ENCODE peak calls at places on chromosomes 6 and 20, in five cellular contexts. Y, V, J, D and C are unnamed samples.
A peak's percentile ranks its signal among the peaks of the same experiment; 100 is the strongest.

GRCh38 chr20:62685781-62686555 is 22.7 kb upstream of the NTSR1 start:
- DNase-seq in Y (no peak), D (no peak), V (peak; percentile 98), J (peak; percentile 87), C (no peak)

GRCh38 chr6:56374841-56375369 is 127.5 kb upstream of the COL21A1 start:
- DNase-seq in Y (peak; percentile 41), V (no peak), D (no peak), J (no peak), C (no peak)

GRCh38 chr6:27630727-27631613 is 158.1 kb upstream of the ZNF184 start:
- DNase-seq in Y (peak; percentile 80), D (peak; percentile 69), V (no peak), J (peak; percentile 17), C (peak; percentile 50)

GRCh38 chr6:16623733-16624132 is 137.5 kb downstream of the ATXN1 start:
- DNase-seq in V (no peak), J (no peak), D (no peak), Y (no peak), C (no peak)

GRCh38 chr6:166007349-166008263 is 160.0 kb downstream of the TBXT start:
- DNase-seq in Y (peak; percentile 64), J (no peak), V (no peak), D (no peak), C (peak; percentile 51)

GRCh38 chr6:136347847-136348246 is 58.2 kb upstream of the BCLAF1 start:
- DNase-seq in D (no peak), J (no peak), V (peak; percentile 59), Y (peak; percentile 8), C (no peak)

GRCh38 chr20:14334306-14334930 is 3.0 kb downstream of the FLRT3 start:
- DNase-seq in Y (peak; percentile 5), V (peak; percentile 47), J (peak; percentile 64), D (peak; percentile 42), C (peak; percentile 70)

GRCh38 chr6:85112540-85112939 is 337.3 kb upstream of the NT5E start:
- DNase-seq in Y (no peak), J (no peak), V (no peak), D (no peak), C (no peak)

GRCh38 chr6:13315896-13316295 is 12.4 kb downstream of the TBC1D7 start:
- DNase-seq in D (no peak), Y (no peak), V (no peak), J (no peak), C (no peak)

GRCh38 chr6:4610256-4610655 is 165.9 kb upstream of the CDYL start:
- DNase-seq in V (no peak), D (no peak), J (no peak), Y (peak; percentile 71), C (no peak)

GRCh38 chr6:154611241-154611640 is 100.8 kb upstream of the CNKSR3 start:
- DNase-seq in D (no peak), Y (no peak), J (no peak), V (no peak), C (no peak)

GRCh38 chr6:7136859-7137334 is 29.1 kb downstream of the RREB1 start:
- DNase-seq in V (no peak), Y (no peak), D (no peak), J (no peak), C (no peak)

GRCh38 chr20:31859266-31859997 is 10.9 kb downstream of the DUSP15 start:
- DNase-seq in J (no peak), D (no peak), V (no peak), Y (no peak), C (no peak)

GRCh38 chr20:36606171-36607116 is 865 bp downstream of the RAB5IF start:
- DNase-seq in Y (peak; percentile 31), V (no peak), D (no peak), J (no peak), C (no peak)

GRCh38 chr6:46490425-46491200 is 636 bp downstream of the RCAN2 start:
- DNase-seq in V (no peak), J (peak; percentile 16), D (peak; percentile 64), Y (peak; percentile 8), C (peak; percentile 87)

GRCh38 chr6:150713876-150714275 is 114.2 kb downstream of the PLEKHG1 start:
- DNase-seq in J (no peak), Y (no peak), V (no peak), D (no peak), C (no peak)

GRCh38 chr6:11202513-11203305 is 29.8 kb downstream of the NEDD9 start:
- DNase-seq in V (peak; percentile 7), D (peak; percentile 54), Y (no peak), J (peak; percentile 86), C (no peak)

GRCh38 chr6:41021832-41022231 is 17.2 kb downstream of the UNC5CL start:
- DNase-seq in J (no peak), V (no peak), D (no peak), Y (peak; percentile 63), C (no peak)

GRCh38 chr6:137001287-137001976 is 43.3 kb downstream of the IL20RA start:
- DNase-seq in D (no peak), V (peak; percentile 91), J (peak; percentile 49), Y (no peak), C (no peak)

GRCh38 chr20:19380211-19380610 is 167.8 kb downstream of the SLC24A3 start:
- DNase-seq in D (no peak), J (no peak), Y (no peak), V (no peak), C (no peak)

GRCh38 chr6:138028893-138029292 is 78.3 kb downstream of the PERP start:
- DNase-seq in Y (no peak), J (no peak), V (peak; percentile 25), D (no peak), C (no peak)

GRCh38 chr6:27867051-27867940 is 44.9 kb downstream of the OR2B2 start:
- DNase-seq in V (peak; percentile 43), D (no peak), Y (peak; percentile 92), J (peak; percentile 88), C (no peak)

GRCh38 chr20:50163570-50164317 is 10.2 kb upstream of the PEDS1 start:
- DNase-seq in Y (no peak), V (no peak), J (no peak), D (no peak), C (no peak)

GRCh38 chr6:140897349-140897748 is 1235.4 kb upstream of the GJE1 start:
- DNase-seq in Y (no peak), D (no peak), V (no peak), J (no peak), C (no peak)

GRCh38 chr6:145469021-145469420 is 266.3 kb downstream of the EPM2A start:
- DNase-seq in V (no peak), Y (no peak), D (no peak), J (no peak), C (no peak)

GRCh38 chr20:53611449-53611894 is 17.8 kb upstream of the ZNF217 start:
- DNase-seq in Y (peak; percentile 99), V (no peak), D (no peak), J (no peak), C (no peak)

GRCh38 chr6:69866351-69867074 is at the start of gene COL19A1:
- DNase-seq in V (no peak), J (peak; percentile 58), Y (no peak), D (peak; percentile 50), C (peak; percentile 67)